ENCODE peak calls at places on chromosomes 2 and 18, in six cellular contexts. I, A, U, N, V and R are unnamed samples.

GRCh38 chr2:122988395-122989221 is 1036.5 kb upstream of the CNTNAP5 start:
- DNase-seq in I (no peak), U (no peak), N (no peak), V (no peak), A (peak; percentile 62), R (no peak)

GRCh38 chr2:236865052-236865451 is 220.6 kb upstream of the COPS8 start:
- DNase-seq in V (peak; percentile 50), U (peak; percentile 25), N (no peak), I (no peak), A (no peak), R (no peak)

GRCh38 chr2:209501579-209501978 is 77.7 kb downstream of the MAP2 start:
- DNase-seq in A (no peak), N (no peak), I (no peak), V (no peak), U (no peak), R (no peak)

GRCh38 chr2:232878855-232879617 is 9.0 kb downstream of the SNORC start:
- DNase-seq in I (no peak), N (no peak), U (no peak), V (no peak), A (peak; percentile 61), R (peak; percentile 65)

GRCh38 chr2:230221533-230221932 is 1.7 kb upstream of the SP110 start:
- DNase-seq in U (no peak), V (no peak), A (no peak), N (no peak), I (no peak), R (no peak)

GRCh38 chr2:20370191-20370590 is 19.5 kb upstream of the PUM2 start:
- DNase-seq in N (no peak), I (peak; percentile 36), U (no peak), A (no peak), V (no peak), R (no peak)

GRCh38 chr2:85888020-85888744 is 608 bp downstream of the ST3GAL5 start:
- DNase-seq in A (peak; percentile 77), U (no peak), I (no peak), N (no peak), V (no peak), R (peak; percentile 73)

GRCh38 chr2:189267491-189267890 is 87.9 kb upstream of the COL5A2 start:
- DNase-seq in V (no peak), I (no peak), A (no peak), U (no peak), N (no peak), R (no peak)

GRCh38 chr18:54003195-54003594 is 221.3 kb downstream of the MBD2 start:
- DNase-seq in V (no peak), U (no peak), N (no peak), A (no peak), I (no peak), R (peak; percentile 11)

DNA sequence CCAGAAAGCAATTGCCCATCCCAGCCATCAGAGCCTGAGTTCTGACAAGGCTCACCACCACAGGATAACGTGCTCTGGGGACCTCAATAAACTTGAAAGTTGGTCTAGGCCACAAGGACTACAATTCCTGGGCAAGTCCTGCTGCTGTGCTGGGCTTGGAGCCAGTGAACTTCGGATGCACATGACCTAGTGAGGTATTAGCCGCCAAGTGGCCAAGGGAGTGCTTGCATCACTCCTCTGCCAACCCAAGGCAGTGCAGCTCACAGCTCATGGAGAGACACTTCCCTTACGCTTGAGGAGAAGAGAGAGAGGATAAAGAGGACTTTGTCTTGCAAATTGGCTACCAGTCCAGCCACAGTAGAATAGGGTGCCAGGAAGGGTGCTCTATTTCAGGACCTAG is 219.6 kb downstream of the MBD2 start:
- DNase-seq in I (no peak), A (no peak), U (no peak), N (no peak), V (no peak), R (no peak)
- TF ChIP-seq CTCF in I (no peak), A (no peak), U (no peak), N (no peak), V (no peak), R (peak; percentile 18)

GRCh38 chr2:133266075-133266925 is 302.0 kb downstream of the NCKAP5 start:
- DNase-seq in U (no peak), A (peak; percentile 63), I (peak; percentile 36), V (no peak), N (no peak), R (peak; percentile 85)

GRCh38 chr2:133266926-133267590 is 301.2 kb downstream of the NCKAP5 start:
- DNase-seq in U (no peak), V (no peak), I (no peak), A (no peak), N (no peak), R (no peak)

GRCh38 chr2:133264951-133265949 is 303.0 kb downstream of the NCKAP5 start:
- DNase-seq in N (no peak), U (no peak), I (no peak), V (no peak), A (peak; percentile 78), R (peak; percentile 85)

DNA sequence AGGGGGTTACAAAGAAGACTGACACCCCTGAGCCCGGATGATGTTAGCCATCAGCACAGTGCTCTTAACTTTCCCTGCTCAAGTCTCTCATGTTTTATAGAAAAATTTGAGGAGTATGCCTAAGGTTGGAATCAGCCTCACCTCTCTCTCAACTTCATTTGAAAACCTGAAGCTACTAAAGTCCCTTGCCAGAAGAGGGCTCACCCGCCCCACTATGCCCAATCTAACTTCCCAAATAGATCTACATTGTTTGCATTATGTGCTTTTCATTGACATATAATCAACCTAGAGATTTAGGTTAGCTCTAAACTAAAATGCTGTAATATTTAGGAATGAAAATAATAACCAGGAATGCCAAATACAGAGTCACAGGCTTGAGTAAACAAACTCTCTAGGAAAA is 305.4 kb downstream of the NCKAP5 start:
- DNase-seq in U (no peak), I (peak; percentile 44), N (no peak), V (no peak), A (no peak), R (no peak)
- TF ChIP-seq CTCF in U (no peak), I (peak; percentile 13), N (peak; percentile 37), V (no peak), A (no peak), R (peak; percentile 44)

GRCh38 chr2:241209271-241209670 is 20.8 kb downstream of the ANO7 start:
- DNase-seq in V (no peak), U (no peak), I (no peak), A (no peak), N (no peak), R (no peak)

GRCh38 chr2:241208058-241208457 is 19.6 kb downstream of the ANO7 start:
- DNase-seq in A (no peak), I (no peak), V (no peak), U (no peak), N (no peak), R (no peak)

GRCh38 chr2:241207151-241207550 is 18.7 kb downstream of the ANO7 start:
- DNase-seq in V (no peak), A (no peak), U (no peak), N (no peak), I (no peak), R (peak; percentile 90)

GRCh38 chr2:241205086-241205485 is 16.6 kb downstream of the ANO7 start:
- DNase-seq in I (no peak), U (no peak), V (no peak), A (no peak), N (no peak), R (no peak)

GRCh38 chr2:241207641-241208040 is 19.2 kb downstream of the ANO7 start:
- DNase-seq in V (no peak), N (no peak), I (no peak), A (no peak), U (no peak), R (no peak)
- TF ChIP-seq CTCF in V (no peak), N (no peak), I (no peak), A (no peak), U (no peak), R (no peak)

GRCh38 chr18:45738660-45739059 is 14.7 kb downstream of the SLC14A1 start:
- DNase-seq in A (no peak), U (no peak), I (no peak), V (no peak), N (no peak), R (peak; percentile 45)
- TF ChIP-seq CTCF in A (no peak), U (no peak), I (no peak), V (no peak), N (no peak), R (peak; percentile 33)

GRCh38 chr18:57329856-57330255 is 22.5 kb upstream of the ST8SIA3 start:
- DNase-seq in I (no peak), A (no peak), V (no peak), N (no peak), U (no peak), R (no peak)

GRCh38 chr18:57334383-57334782 is 18.0 kb upstream of the ST8SIA3 start:
- DNase-seq in N (no peak), V (no peak), A (no peak), U (no peak), I (no peak), R (no peak)

GRCh38 chr18:57331718-57332117 is 20.6 kb upstream of the ST8SIA3 start:
- DNase-seq in U (no peak), N (no peak), I (no peak), A (no peak), V (no peak), R (no peak)

GRCh38 chr18:57333941-57334340 is 18.4 kb upstream of the ST8SIA3 start:
- DNase-seq in I (no peak), A (no peak), U (no peak), N (no peak), V (no peak), R (no peak)

DNA sequence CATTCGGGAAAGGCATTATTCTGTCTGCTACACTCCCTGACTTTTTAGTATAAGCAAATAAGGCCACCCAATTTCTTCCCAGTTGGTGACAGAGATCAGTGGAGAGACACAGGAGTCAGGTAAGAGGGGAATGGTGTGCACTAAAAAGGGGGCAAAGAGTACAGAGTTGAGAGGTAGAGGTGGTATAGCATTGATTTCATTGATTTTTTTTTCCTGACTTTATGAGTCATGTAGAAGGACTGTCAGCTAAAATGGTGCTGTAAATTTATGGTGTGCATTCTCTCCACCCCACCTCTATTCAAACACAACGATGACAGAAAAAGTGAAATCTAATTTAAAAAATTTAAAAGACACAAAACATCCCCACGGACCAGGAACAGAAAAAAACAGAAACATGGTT is 23.7 kb upstream of the ST8SIA3 start:
- DNase-seq in U (no peak), A (no peak), N (no peak), I (no peak), V (no peak), R (no peak)
- TF ChIP-seq CTCF in U (no peak), A (no peak), N (no peak), I (no peak), V (no peak), R (no peak)

GRCh38 chr2:11123856-11124759 is 31.2 kb upstream of the SLC66A3 start:
- DNase-seq in A (no peak), I (peak; percentile 51), V (no peak), U (no peak), N (no peak), R (peak; percentile 85)
- TF ChIP-seq CTCF in A (peak; percentile 70), I (peak; percentile 94), V (peak; percentile 49), U (no peak), N (peak; percentile 96), R (peak; percentile 88)

GRCh38 chr2:191499050-191499449 is 178.9 kb upstream of the NABP1 start:
- DNase-seq in N (no peak), I (no peak), A (no peak), V (no peak), U (no peak), R (no peak)

GRCh38 chr2:191499874-191500565 is 177.9 kb upstream of the NABP1 start:
- DNase-seq in V (no peak), I (peak; percentile 24), U (no peak), A (no peak), N (peak; percentile 55), R (no peak)

GRCh38 chr2:191500566-191501389 is 177.2 kb upstream of the NABP1 start:
- DNase-seq in N (peak; percentile 47), V (no peak), I (no peak), A (peak; percentile 71), U (no peak), R (no peak)

GRCh38 chr2:191497822-191498221 is 180.1 kb upstream of the NABP1 start:
- DNase-seq in U (no peak), N (no peak), I (no peak), V (no peak), A (no peak), R (no peak)

GRCh38 chr2:191501390-191502168 is 176.4 kb upstream of the NABP1 start:
- DNase-seq in I (peak; percentile 81), N (peak; percentile 58), V (no peak), U (no peak), A (no peak), R (peak; percentile 64)
- TF ChIP-seq CTCF in I (peak; percentile 49), N (peak; percentile 50), V (peak; percentile 45), U (peak; percentile 74), A (peak; percentile 69), R (peak; percentile 76)